ENCODE peak calls at places on chromosomes 11 and 22, in four cellular contexts. One of them, this sample, is unnamed.

GRCh38 chr11:1150095-1150494 is 7.7 kb upstream of the MUC5AC start:
- DNase-seq in HCT116: no peak
- DNase-seq in HepG2: no peak
- DNase-seq in K562: no peak
- DNase-seq in this sample: no peak

GRCh38 chr22:40209945-40210485 is 32.3 kb downstream of the TNRC6B start:
- DNase-seq in HCT116: no peak
- DNase-seq in HepG2: no peak
- DNase-seq in K562: no peak
- DNase-seq in this sample: no peak

GRCh38 chr11:13329670-13330401 is 52.2 kb downstream of the BMAL1 start:
- DNase-seq in HCT116: no peak
- DNase-seq in HepG2: no peak
- DNase-seq in K562: no peak
- DNase-seq in this sample: no peak

GRCh38 chr22:48892571-48893287 is 934.9 kb downstream of the BRD1 start:
- DNase-seq in HCT116: no peak
- DNase-seq in HepG2: no peak
- DNase-seq in K562: no peak
- DNase-seq in this sample: no peak

GRCh38 chr11:17012179-17012578 is 2.0 kb downstream of the PLEKHA7 start:
- DNase-seq in HCT116: no peak
- DNase-seq in HepG2: no peak
- DNase-seq in K562: no peak
- DNase-seq in this sample: no peak

GRCh38 chr11:92978226-92979111 is 9.0 kb downstream of the MTNR1B start:
- DNase-seq in HCT116: no peak
- DNase-seq in HepG2: no peak
- DNase-seq in K562: peak; percentile 24
- DNase-seq in this sample: no peak

GRCh38 chr22:44005524-44005923 is 18.6 kb upstream of the PARVB start:
- DNase-seq in HCT116: no peak
- DNase-seq in HepG2: no peak
- DNase-seq in K562: no peak
- DNase-seq in this sample: no peak

GRCh38 chr11:108115495-108116140 is 5.7 kb upstream of the ACAT1 start:
- DNase-seq in HCT116: no peak
- DNase-seq in HepG2: no peak
- DNase-seq in K562: no peak
- DNase-seq in this sample: peak; percentile 52

GRCh38 chr11:44427432-44427831 is 117.5 kb upstream of the ALX4 start:
- DNase-seq in HCT116: no peak
- DNase-seq in HepG2: no peak
- DNase-seq in K562: peak; percentile 74
- DNase-seq in this sample: no peak

GRCh38 chr11:62324738-62325556 is 12.3 kb upstream of the ASRGL1 start:
- DNase-seq in HCT116: peak; percentile 34
- DNase-seq in HepG2: peak; percentile 70
- DNase-seq in K562: peak; percentile 79
- DNase-seq in this sample: no peak

GRCh38 chr22:25449781-25450317 is 114.6 kb upstream of the GRK3 start:
- DNase-seq in HCT116: no peak
- DNase-seq in HepG2: no peak
- DNase-seq in K562: no peak
- DNase-seq in this sample: no peak

GRCh38 chr11:67055812-67056211 is 835 bp upstream of the RHOD start:
- DNase-seq in HCT116: no peak
- DNase-seq in HepG2: no peak
- DNase-seq in K562: peak; percentile 60
- DNase-seq in this sample: no peak

GRCh38 chr22:35315855-35316745 is 16.4 kb downstream of the TOM1 start:
- DNase-seq in HCT116: no peak
- DNase-seq in HepG2: no peak
- DNase-seq in K562: no peak
- DNase-seq in this sample: no peak

GRCh38 chr11:115493488-115493887 is 10.7 kb downstream of the CADM1 start:
- DNase-seq in HCT116: no peak
- DNase-seq in HepG2: no peak
- DNase-seq in K562: no peak
- DNase-seq in this sample: no peak

GRCh38 chr11:1336836-1337646 is 27.6 kb upstream of the TOLLIP start:
- DNase-seq in HCT116: no peak
- DNase-seq in HepG2: no peak
- DNase-seq in K562: no peak
- DNase-seq in this sample: no peak

GRCh38 chr11:78811622-78812021 is 237.0 kb upstream of the NARS2 start:
- DNase-seq in HCT116: no peak
- DNase-seq in HepG2: no peak
- DNase-seq in K562: no peak
- DNase-seq in this sample: no peak

GRCh38 chr22:16838073-16838472 is 12.9 kb upstream of the XKR3 start:
- DNase-seq in HCT116: no peak
- DNase-seq in HepG2: no peak
- DNase-seq in K562: no peak
- DNase-seq in this sample: no peak

GRCh38 chr11:74196781-74197486 is 25.8 kb downstream of the PPME1 start:
- DNase-seq in HCT116: no peak
- DNase-seq in HepG2: no peak
- DNase-seq in K562: no peak
- DNase-seq in this sample: no peak

GRCh38 chr11:1771700-1772099 is 8.0 kb upstream of the CTSD start:
- DNase-seq in HCT116: no peak
- DNase-seq in HepG2: no peak
- DNase-seq in K562: no peak
- DNase-seq in this sample: no peak

GRCh38 chr11:32333335-32333991 is 101.9 kb downstream of the WT1 start:
- DNase-seq in HCT116: no peak
- DNase-seq in HepG2: no peak
- DNase-seq in K562: no peak
- DNase-seq in this sample: no peak

GRCh38 chr11:78525720-78526119 is 48.9 kb downstream of the NARS2 start:
- DNase-seq in HCT116: no peak
- DNase-seq in HepG2: no peak
- DNase-seq in K562: no peak
- DNase-seq in this sample: no peak

GRCh38 chr11:35344990-35345655 is 74.2 kb downstream of the SLC1A2 start:
- DNase-seq in HCT116: no peak
- DNase-seq in HepG2: no peak
- DNase-seq in K562: no peak
- DNase-seq in this sample: no peak

GRCh38 chr11:6864436-6864835 is 1.6 kb downstream of the OR10A2 start:
- DNase-seq in HCT116: no peak
- DNase-seq in HepG2: no peak
- DNase-seq in K562: no peak
- DNase-seq in this sample: no peak

GRCh38 chr11:119094816-119095065 is 6.9 kb downstream of the DPAGT1 start:
- DNase-seq in HCT116: no peak
- DNase-seq in HepG2: peak; percentile 64
- DNase-seq in K562: peak; percentile 60
- DNase-seq in this sample: no peak

GRCh38 chr22:36323855-36324331 is 63.9 kb downstream of the MYH9 start:
- DNase-seq in HCT116: no peak
- DNase-seq in HepG2: no peak
- DNase-seq in K562: no peak
- DNase-seq in this sample: no peak

GRCh38 chr11:124736738-124737137 is 3.0 kb upstream of the NRGN start:
- DNase-seq in HCT116: no peak
- DNase-seq in HepG2: no peak
- DNase-seq in K562: no peak
- DNase-seq in this sample: no peak

GRCh38 chr11:94719864-94720263 is 48.3 kb upstream of the AMOTL1 start:
- DNase-seq in HCT116: no peak
- DNase-seq in HepG2: no peak
- DNase-seq in K562: no peak
- DNase-seq in this sample: no peak

GRCh38 chr11:134267966-134268365 is 8.2 kb upstream of the GLB1L3 start:
- DNase-seq in HCT116: no peak
- DNase-seq in HepG2: no peak
- DNase-seq in K562: no peak
- DNase-seq in this sample: no peak

GRCh38 chr11:117230981-117231636 is 764 bp downstream of the PCSK7 start:
- DNase-seq in HCT116: no peak
- DNase-seq in HepG2: no peak
- DNase-seq in K562: no peak
- DNase-seq in this sample: no peak

GRCh38 chr22:33529424-33530113 is 390.7 kb downstream of the LARGE1 start:
- DNase-seq in HCT116: no peak
- DNase-seq in HepG2: no peak
- DNase-seq in K562: no peak
- DNase-seq in this sample: no peak

GRCh38 chr22:41949297-41949965 is 2.5 kb upstream of the CENPM start:
- DNase-seq in HCT116: no peak
- DNase-seq in HepG2: no peak
- DNase-seq in K562: no peak
- DNase-seq in this sample: no peak

GRCh38 chr22:41948142-41948541 is 1.2 kb upstream of the CENPM start:
- DNase-seq in HCT116: no peak
- DNase-seq in HepG2: peak; percentile 45
- DNase-seq in K562: no peak
- DNase-seq in this sample: no peak

GRCh38 chr22:41952713-41953112 is 763 bp downstream of the SMIM45 start:
- DNase-seq in HCT116: no peak
- DNase-seq in HepG2: no peak
- DNase-seq in K562: no peak
- DNase-seq in this sample: no peak

GRCh38 chr22:41947181-41948080 is 479 bp upstream of the CENPM start:
- DNase-seq in HCT116: no peak
- DNase-seq in HepG2: no peak
- DNase-seq in K562: no peak
- DNase-seq in this sample: no peak

GRCh38 chr22:41951898-41952474 is at the start of gene SMIM45:
- DNase-seq in HCT116: no peak
- DNase-seq in HepG2: no peak
- DNase-seq in K562: no peak
- DNase-seq in this sample: no peak
- TF ChIP-seq TCF7L2 in HCT116: no peak
- TF ChIP-seq TCF7L2 in HepG2: no peak
- TF ChIP-seq TCF7L2 in K562: no peak
- TF ChIP-seq TCF7L2 in this sample: no peak

DNA sequence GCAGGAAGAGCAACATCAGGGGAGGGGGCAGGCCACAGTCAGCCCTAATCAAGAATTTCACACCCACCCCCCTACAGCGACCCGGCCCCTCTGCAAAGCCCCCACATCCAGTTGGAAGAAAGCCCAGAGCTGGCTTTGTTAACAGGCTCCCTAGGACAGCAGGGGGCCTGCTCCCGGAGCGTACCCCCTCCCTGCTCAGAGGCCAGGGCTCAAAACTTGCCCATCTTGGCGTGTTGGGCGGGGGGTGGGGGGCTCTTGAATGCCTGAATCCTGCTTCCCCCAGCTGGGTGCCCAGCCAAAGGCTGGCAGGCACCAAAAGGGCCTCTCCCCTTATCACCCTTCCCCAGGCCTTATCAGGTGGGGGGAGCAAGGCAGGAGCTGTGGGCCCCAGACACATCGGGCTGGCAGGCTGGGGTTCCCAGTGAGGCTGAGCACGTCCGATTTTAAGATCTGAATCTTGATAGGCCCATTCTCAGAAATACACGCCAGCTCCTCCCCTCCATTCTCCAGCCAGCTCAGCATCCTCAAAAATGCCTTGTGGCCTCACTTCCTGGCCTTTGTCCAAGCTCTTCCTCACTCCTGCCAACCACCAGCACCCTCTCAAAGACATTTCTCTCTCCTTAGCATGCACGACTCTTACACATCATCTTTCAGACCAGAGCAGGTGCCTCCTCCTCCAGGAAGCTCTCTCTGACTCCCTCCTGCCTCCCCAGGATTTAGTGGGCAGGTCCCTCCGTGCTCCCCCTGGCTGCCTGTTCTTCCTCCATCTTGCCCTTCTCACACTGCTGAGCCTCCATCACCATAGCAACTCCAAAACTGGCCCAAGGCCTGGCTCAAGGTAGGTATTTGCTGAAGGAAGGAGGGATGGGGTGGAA is 384.8 kb downstream of the MN1 start:
- DNase-seq in HCT116: no peak
- DNase-seq in HepG2: no peak
- DNase-seq in K562: no peak
- DNase-seq in this sample: no peak
- TF ChIP-seq POLR2AphosphoS5 in HCT116: no peak
- TF ChIP-seq POLR2AphosphoS5 in HepG2: no peak
- TF ChIP-seq POLR2AphosphoS5 in K562: no peak
- TF ChIP-seq POLR2AphosphoS5 in this sample: no peak

GRCh38 chr11:122150484-122151124 is 34.6 kb upstream of the BLID start:
- DNase-seq in HCT116: no peak
- DNase-seq in HepG2: peak; percentile 72
- DNase-seq in K562: no peak
- DNase-seq in this sample: no peak
- TF ChIP-seq TCF7L2 in HCT116: peak; percentile 85
- TF ChIP-seq TCF7L2 in HepG2: peak; percentile 40
- TF ChIP-seq TCF7L2 in K562: no peak
- TF ChIP-seq TCF7L2 in this sample: peak; percentile 99

GRCh38 chr11:71490044-71490730 is 36.9 kb upstream of the KRTAP5-7 start:
- DNase-seq in HCT116: no peak
- DNase-seq in HepG2: no peak
- DNase-seq in K562: no peak
- DNase-seq in this sample: no peak

GRCh38 chr11:71490731-71491390 is 36.2 kb upstream of the KRTAP5-7 start:
- DNase-seq in HCT116: no peak
- DNase-seq in HepG2: no peak
- DNase-seq in K562: no peak
- DNase-seq in this sample: no peak

GRCh38 chr11:71488086-71488967 is 35.3 kb downstream of the NADSYN1 start:
- DNase-seq in HCT116: no peak
- DNase-seq in HepG2: no peak
- DNase-seq in K562: peak; percentile 42
- DNase-seq in this sample: no peak

GRCh38 chr11:71489311-71490043 is 36.5 kb downstream of the NADSYN1 start:
- DNase-seq in HCT116: no peak
- DNase-seq in HepG2: no peak
- DNase-seq in K562: no peak
- DNase-seq in this sample: no peak

DNA sequence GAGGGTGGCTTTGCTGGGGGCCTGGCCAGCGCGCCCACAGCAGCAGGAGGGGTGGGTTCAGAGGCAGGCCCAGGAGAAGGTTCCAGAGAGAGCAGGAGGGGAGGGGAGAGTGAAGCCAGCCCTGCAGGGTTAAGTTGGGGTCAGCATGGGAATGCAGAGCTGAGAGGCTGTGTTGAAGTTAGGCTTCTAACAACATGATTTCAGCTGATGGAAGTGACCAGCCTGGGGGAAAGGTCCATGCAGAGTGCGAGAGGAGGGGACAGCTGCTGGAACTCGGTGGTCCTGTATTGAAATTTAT is 35.9 kb downstream of the NADSYN1 start:
- DNase-seq in HCT116: no peak
- DNase-seq in HepG2: no peak
- DNase-seq in K562: no peak
- DNase-seq in this sample: no peak
- TF ChIP-seq POLR2AphosphoS5 in HCT116: no peak
- TF ChIP-seq POLR2AphosphoS5 in HepG2: no peak
- TF ChIP-seq POLR2AphosphoS5 in K562: no peak
- TF ChIP-seq POLR2AphosphoS5 in this sample: no peak

GRCh38 chr22:50363411-50364194 is 20.5 kb downstream of the PPP6R2 start:
- DNase-seq in HCT116: no peak
- DNase-seq in HepG2: no peak
- DNase-seq in K562: no peak
- DNase-seq in this sample: no peak
- TF ChIP-seq TCF7L2 in HCT116: no peak
- TF ChIP-seq TCF7L2 in HepG2: no peak
- TF ChIP-seq TCF7L2 in K562: no peak
- TF ChIP-seq TCF7L2 in this sample: no peak

GRCh38 chr11:122711362-122711761 is 55.8 kb downstream of the UBASH3B start:
- DNase-seq in HCT116: no peak
- DNase-seq in HepG2: no peak
- DNase-seq in K562: no peak
- DNase-seq in this sample: no peak
- TF ChIP-seq POLR2AphosphoS5 in HCT116: no peak
- TF ChIP-seq POLR2AphosphoS5 in HepG2: no peak
- TF ChIP-seq POLR2AphosphoS5 in K562: no peak
- TF ChIP-seq POLR2AphosphoS5 in this sample: no peak

This sample was measured in Panc1.